ENCODE peak calls at places on chromosomes 4 and X, in four cellular contexts. S is thyroid gland, T is amniotic stem cell, B is choroid plexus epithelial cell. Q is an unnamed sample.

GRCh38 chr4:123667496-123667895 is 270.9 kb downstream of the SPRY1 start:
- DNase-seq in S (no peak), T (no peak), B (no peak), Q (no peak)

GRCh38 chrX:19177710-19178109 is 55.4 kb upstream of the ADGRG2 start:
- DNase-seq in S (no peak), T (no peak), B (no peak), Q (no peak)

GRCh38 chr4:9997881-9998280 is 23.4 kb downstream of the SLC2A9 start:
- DNase-seq in S (no peak), T (no peak), B (no peak), Q (no peak)

GRCh38 chrX:118974088-118974907 is at the start of gene LONRF3:
- DNase-seq in S (peak), T (no peak), B (peak), Q (peak)

GRCh38 chrX:53288173-53288572 is 6.8 kb upstream of the IQSEC2 start:
- DNase-seq in S (no peak), T (no peak), B (no peak), Q (no peak)

GRCh38 chrX:129721870-129722269 is 16.9 kb upstream of the XPNPEP2 start:
- DNase-seq in S (no peak), T (no peak), B (no peak), Q (no peak)

GRCh38 chr4:11505225-11505971 is 76.7 kb upstream of the HS3ST1 start:
- DNase-seq in S (no peak), T (no peak), B (peak), Q (peak)

GRCh38 chr4:19239565-19239964 is 1012.1 kb upstream of the SLIT2 start:
- DNase-seq in S (no peak), T (peak), B (peak), Q (no peak)

GRCh38 chr4:94588900-94589693 is 137.4 kb downstream of the PDLIM5 start:
- DNase-seq in S (no peak), T (no peak), B (peak), Q (no peak)

GRCh38 chrX:19514791-19515614 is at the start of gene MAP3K15:
- DNase-seq in S (peak), T (no peak), B (no peak), Q (no peak)

GRCh38 chrX:96147645-96148044 is 537.0 kb upstream of the DIAPH2 start:
- DNase-seq in S (no peak), T (no peak), B (no peak), Q (no peak)

GRCh38 chr4:6582889-6583504 is 8.0 kb downstream of the MAN2B2 start:
- DNase-seq in S (no peak), T (no peak), B (peak), Q (no peak)

GRCh38 chr4:120865985-120866384 is 56.5 kb downstream of the PRDM5 start:
- DNase-seq in S (peak), T (no peak), B (no peak), Q (no peak)

GRCh38 chr4:163484906-163485305 is 9.6 kb upstream of the TMA16 start:
- DNase-seq in S (peak), T (peak), B (peak), Q (no peak)

GRCh38 chr4:124262211-124263179 is 450.0 kb downstream of the ANKRD50 start:
- DNase-seq in S (peak), T (peak), B (peak), Q (peak)